ENCODE peak calls at places on chromosome 13, in four cellular contexts. One of them, this sample, is unnamed.

GRCh38 chr13:87498681-87499080 is 172.5 kb upstream of the SLITRK5 start:
- DNase-seq in tibial artery: no peak
- DNase-seq in right atrium auricular region: no peak
- DNase-seq in left ventricle myocardium inferior: no peak
- DNase-seq in this sample: no peak

GRCh38 chr13:109500146-109500773 is 286.1 kb downstream of the IRS2 start:
- DNase-seq in tibial artery: no peak
- DNase-seq in right atrium auricular region: no peak
- DNase-seq in left ventricle myocardium inferior: no peak
- DNase-seq in this sample: no peak

GRCh38 chr13:110419391-110419791 is 112.3 kb downstream of the COL4A2 start:
- DNase-seq in tibial artery: no peak
- DNase-seq in right atrium auricular region: no peak
- DNase-seq in left ventricle myocardium inferior: no peak
- DNase-seq in this sample: no peak

GRCh38 chr13:113090806-113091205 is 14.8 kb upstream of the F7 start:
- DNase-seq in tibial artery: no peak
- DNase-seq in right atrium auricular region: no peak
- DNase-seq in left ventricle myocardium inferior: no peak
- DNase-seq in this sample: peak; percentile 40

GRCh38 chr13:113814435-113814821 is 49.4 kb downstream of the GAS6 start:
- DNase-seq in tibial artery: no peak
- DNase-seq in right atrium auricular region: no peak
- DNase-seq in left ventricle myocardium inferior: no peak
- DNase-seq in this sample: no peak

GRCh38 chr13:110227864-110228643 is 78.9 kb downstream of the COL4A1 start:
- DNase-seq in tibial artery: no peak
- DNase-seq in right atrium auricular region: no peak
- DNase-seq in left ventricle myocardium inferior: no peak
- DNase-seq in this sample: no peak

GRCh38 chr13:94947965-94948371 is 235.6 kb upstream of the SOX21 start:
- DNase-seq in tibial artery: no peak
- DNase-seq in right atrium auricular region: no peak
- DNase-seq in left ventricle myocardium inferior: no peak
- DNase-seq in this sample: no peak

GRCh38 chr13:72561791-72562190 is 165.6 kb downstream of the MZT1 start:
- DNase-seq in tibial artery: no peak
- DNase-seq in right atrium auricular region: no peak
- DNase-seq in left ventricle myocardium inferior: no peak
- DNase-seq in this sample: no peak

GRCh38 chr13:59834801-59835200 is 328.9 kb downstream of the DIAPH3 start:
- DNase-seq in tibial artery: no peak
- DNase-seq in right atrium auricular region: no peak
- DNase-seq in left ventricle myocardium inferior: no peak
- DNase-seq in this sample: no peak

GRCh38 chr13:37202264-37202663 is 96.8 kb upstream of the CSNK1A1L start:
- DNase-seq in tibial artery: no peak
- DNase-seq in right atrium auricular region: no peak
- DNase-seq in left ventricle myocardium inferior: no peak
- DNase-seq in this sample: no peak

GRCh38 chr13:46598820-46599180 is 45.8 kb downstream of the LRCH1 start:
- DNase-seq in tibial artery: no peak
- DNase-seq in right atrium auricular region: no peak
- DNase-seq in left ventricle myocardium inferior: no peak
- DNase-seq in this sample: no peak
- H3K4me3 ChIP-seq in tibial artery: no peak overlapping the region
- H3K4me3 ChIP-seq in right atrium auricular region: no peak overlapping the region
- H3K4me3 ChIP-seq in left ventricle myocardium inferior: peak overlapping the region; percentile 9
- H3K4me3 ChIP-seq in this sample: peak overlapping the region; percentile 11

GRCh38 chr13:32200741-32201140 is 114.4 kb downstream of the ZAR1L start:
- DNase-seq in tibial artery: no peak
- DNase-seq in right atrium auricular region: no peak
- DNase-seq in left ventricle myocardium inferior: no peak
- DNase-seq in this sample: no peak

GRCh38 chr13:32203736-32204135 is 111.4 kb downstream of the ZAR1L start:
- DNase-seq in tibial artery: no peak
- DNase-seq in right atrium auricular region: no peak
- DNase-seq in left ventricle myocardium inferior: no peak
- DNase-seq in this sample: no peak

GRCh38 chr13:32201809-32202208 is 113.4 kb downstream of the ZAR1L start:
- DNase-seq in tibial artery: no peak
- DNase-seq in right atrium auricular region: no peak
- DNase-seq in left ventricle myocardium inferior: no peak
- DNase-seq in this sample: no peak

GRCh38 chr13:32199168-32199567 is 116.0 kb downstream of the ZAR1L start:
- DNase-seq in tibial artery: no peak
- DNase-seq in right atrium auricular region: no peak
- DNase-seq in left ventricle myocardium inferior: no peak
- DNase-seq in this sample: no peak

DNA sequence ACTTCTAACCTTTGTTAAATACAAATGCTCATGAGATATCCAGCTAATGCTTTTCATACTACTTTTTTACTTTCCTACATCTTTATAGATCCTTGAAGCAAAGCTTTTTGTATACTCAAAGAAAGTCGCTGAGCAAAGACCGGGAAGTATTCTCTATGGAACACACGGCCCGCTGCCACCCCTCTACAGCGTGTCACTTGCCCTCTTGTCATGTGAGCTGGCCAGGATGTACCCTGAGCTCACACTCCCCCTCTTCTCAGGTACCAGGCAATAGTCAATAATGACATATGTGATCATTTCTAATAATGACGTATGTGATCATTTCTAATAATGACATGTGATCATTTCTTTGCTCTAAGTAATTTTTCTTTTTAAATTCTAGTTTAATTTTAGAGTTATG is 112.9 kb downstream of the ZAR1L start:
- DNase-seq in tibial artery: no peak
- DNase-seq in right atrium auricular region: no peak
- DNase-seq in left ventricle myocardium inferior: no peak
- DNase-seq in this sample: no peak
- H3K4me3 ChIP-seq in tibial artery: no peak overlapping the region
- H3K4me3 ChIP-seq in right atrium auricular region: no peak overlapping the region
- H3K4me3 ChIP-seq in left ventricle myocardium inferior: no peak overlapping the region
- H3K4me3 ChIP-seq in this sample: no peak overlapping the region

GRCh38 chr13:20713014-20713376 is 9.5 kb downstream of the IL17D start:
- DNase-seq in tibial artery: no peak
- DNase-seq in right atrium auricular region: peak; percentile 59
- DNase-seq in left ventricle myocardium inferior: no peak
- DNase-seq in this sample: no peak
- H3K4me3 ChIP-seq in tibial artery: peak overlapping the region; percentile 37
- H3K4me3 ChIP-seq in right atrium auricular region: peak overlapping the region; percentile 33
- H3K4me3 ChIP-seq in left ventricle myocardium inferior: peak overlapping the region; percentile 52
- H3K4me3 ChIP-seq in this sample: peak overlapping the region; percentile 47

DNA sequence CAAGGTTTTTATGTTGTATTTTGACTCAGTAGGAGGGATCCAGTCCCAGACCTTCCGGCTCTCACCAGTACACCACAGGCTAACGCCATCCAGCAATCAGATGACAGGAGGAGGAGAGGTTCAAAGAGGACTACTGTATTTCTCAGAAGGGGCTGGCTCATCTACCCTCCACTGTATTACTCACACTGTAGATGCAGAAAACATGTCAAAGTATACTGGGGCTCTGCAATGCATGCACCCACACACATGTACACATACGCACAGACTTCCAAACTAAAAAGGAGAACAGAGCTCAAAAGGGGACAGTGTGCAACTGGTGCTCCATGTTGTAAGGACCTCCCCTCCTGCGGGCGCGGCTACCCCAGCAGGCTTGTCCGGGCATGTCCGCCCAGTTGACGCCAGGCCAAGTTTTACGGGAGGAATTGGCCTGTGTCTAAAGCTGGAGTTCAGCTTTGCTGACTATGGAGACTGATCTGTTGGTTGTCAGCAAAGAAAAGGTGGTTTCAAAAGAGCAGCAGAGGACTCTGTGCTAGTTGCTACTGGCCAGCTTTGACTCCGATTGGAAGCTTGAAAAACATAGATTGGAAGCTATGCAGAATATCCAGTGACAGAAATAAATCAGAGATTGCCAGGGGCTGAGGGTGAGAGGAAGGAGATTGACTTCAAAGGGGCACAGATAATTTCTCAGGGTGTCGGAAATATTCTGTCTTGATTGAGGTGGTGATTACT is 314.2 kb downstream of the DLEU7 start:
- DNase-seq in tibial artery: peak; percentile 83
- DNase-seq in right atrium auricular region: peak; percentile 86
- DNase-seq in left ventricle myocardium inferior: peak; percentile 89
- DNase-seq in this sample: peak; percentile 94
- H3K4me3 ChIP-seq in tibial artery: peak overlapping the region; percentile 26
- H3K4me3 ChIP-seq in right atrium auricular region: peak overlapping the region; percentile 31
- H3K4me3 ChIP-seq in left ventricle myocardium inferior: peak overlapping the region; percentile 44
- H3K4me3 ChIP-seq in this sample: peak overlapping the region; percentile 30

GRCh38 chr13:101915755-101916107 is 463.3 kb downstream of the ITGBL1 start:
- DNase-seq in tibial artery: no peak
- DNase-seq in right atrium auricular region: no peak
- DNase-seq in left ventricle myocardium inferior: no peak
- DNase-seq in this sample: no peak

GRCh38 chr13:101917475-101917810 is 465.0 kb downstream of the ITGBL1 start:
- DNase-seq in tibial artery: no peak
- DNase-seq in right atrium auricular region: no peak
- DNase-seq in left ventricle myocardium inferior: no peak
- DNase-seq in this sample: no peak

GRCh38 chr13:101915333-101915732 is 462.9 kb downstream of the ITGBL1 start:
- DNase-seq in tibial artery: no peak
- DNase-seq in right atrium auricular region: no peak
- DNase-seq in left ventricle myocardium inferior: no peak
- DNase-seq in this sample: no peak

GRCh38 chr13:101916758-101917474 is 464.4 kb downstream of the ITGBL1 start:
- DNase-seq in tibial artery: no peak
- DNase-seq in right atrium auricular region: no peak
- DNase-seq in left ventricle myocardium inferior: no peak
- DNase-seq in this sample: no peak

DNA sequence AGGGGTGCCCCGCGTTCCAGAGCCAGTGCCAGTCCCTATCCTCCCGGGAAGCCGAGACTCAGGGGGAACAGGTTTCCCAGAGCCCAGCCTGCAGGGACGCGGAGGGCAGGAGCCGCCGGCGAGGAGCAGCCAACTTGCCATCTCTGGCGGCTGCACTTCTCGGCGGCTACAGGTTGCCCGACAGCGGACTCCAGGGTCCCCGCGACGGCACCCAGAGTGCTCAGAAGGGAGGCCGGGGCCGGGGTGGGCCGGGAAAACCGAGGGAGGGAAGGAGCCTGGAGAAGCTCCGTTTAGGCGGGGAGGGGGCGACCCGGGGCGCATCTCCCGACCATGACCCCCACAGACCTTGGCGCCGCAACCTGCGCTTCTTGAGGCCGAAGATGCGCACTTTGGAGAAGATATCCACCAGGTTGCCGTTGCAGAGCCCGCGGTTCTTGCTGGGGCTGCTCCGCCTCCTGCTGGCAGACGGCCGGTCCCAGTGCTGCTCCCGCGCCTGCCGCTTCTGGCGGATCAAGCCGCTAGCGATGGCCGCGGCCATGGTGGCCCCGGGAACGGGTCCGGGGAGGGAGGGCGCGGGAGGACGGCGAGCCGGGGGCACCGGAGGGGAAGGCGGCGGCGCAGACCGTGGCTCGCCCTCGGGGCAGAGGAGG is 463.8 kb downstream of the ITGBL1 start:
- DNase-seq in tibial artery: no peak
- DNase-seq in right atrium auricular region: no peak
- DNase-seq in left ventricle myocardium inferior: peak; percentile 38
- DNase-seq in this sample: peak; percentile 73
- H3K4me3 ChIP-seq in tibial artery: peak overlapping the region; percentile 51
- H3K4me3 ChIP-seq in right atrium auricular region: peak overlapping the region; percentile 53
- H3K4me3 ChIP-seq in left ventricle myocardium inferior: peak overlapping the region; percentile 67
- H3K4me3 ChIP-seq in this sample: no peak overlapping the region

GRCh38 chr13:50133277-50133953 is 118.2 kb downstream of the KCNRG start:
- DNase-seq in tibial artery: no peak
- DNase-seq in right atrium auricular region: no peak
- DNase-seq in left ventricle myocardium inferior: no peak
- DNase-seq in this sample: peak; percentile 54

GRCh38 chr13:50131998-50132936 is 117.0 kb downstream of the KCNRG start:
- DNase-seq in tibial artery: no peak
- DNase-seq in right atrium auricular region: no peak
- DNase-seq in left ventricle myocardium inferior: no peak
- DNase-seq in this sample: no peak

GRCh38 chr13:50129923-50130685 is 114.9 kb downstream of the KCNRG start:
- DNase-seq in tibial artery: peak; percentile 80
- DNase-seq in right atrium auricular region: no peak
- DNase-seq in left ventricle myocardium inferior: peak; percentile 37
- DNase-seq in this sample: peak; percentile 82

GRCh38 chr13:50130686-50131051 is 115.4 kb downstream of the KCNRG start:
- DNase-seq in tibial artery: peak; percentile 45
- DNase-seq in right atrium auricular region: no peak
- DNase-seq in left ventricle myocardium inferior: peak; percentile 38
- DNase-seq in this sample: peak; percentile 82

GRCh38 chr13:50132937-50133276 is 117.7 kb downstream of the KCNRG start:
- DNase-seq in tibial artery: no peak
- DNase-seq in right atrium auricular region: no peak
- DNase-seq in left ventricle myocardium inferior: no peak
- DNase-seq in this sample: no peak
- H3K4me3 ChIP-seq in tibial artery: no peak overlapping the region
- H3K4me3 ChIP-seq in right atrium auricular region: no peak overlapping the region
- H3K4me3 ChIP-seq in left ventricle myocardium inferior: no peak overlapping the region
- H3K4me3 ChIP-seq in this sample: no peak overlapping the region

DNA sequence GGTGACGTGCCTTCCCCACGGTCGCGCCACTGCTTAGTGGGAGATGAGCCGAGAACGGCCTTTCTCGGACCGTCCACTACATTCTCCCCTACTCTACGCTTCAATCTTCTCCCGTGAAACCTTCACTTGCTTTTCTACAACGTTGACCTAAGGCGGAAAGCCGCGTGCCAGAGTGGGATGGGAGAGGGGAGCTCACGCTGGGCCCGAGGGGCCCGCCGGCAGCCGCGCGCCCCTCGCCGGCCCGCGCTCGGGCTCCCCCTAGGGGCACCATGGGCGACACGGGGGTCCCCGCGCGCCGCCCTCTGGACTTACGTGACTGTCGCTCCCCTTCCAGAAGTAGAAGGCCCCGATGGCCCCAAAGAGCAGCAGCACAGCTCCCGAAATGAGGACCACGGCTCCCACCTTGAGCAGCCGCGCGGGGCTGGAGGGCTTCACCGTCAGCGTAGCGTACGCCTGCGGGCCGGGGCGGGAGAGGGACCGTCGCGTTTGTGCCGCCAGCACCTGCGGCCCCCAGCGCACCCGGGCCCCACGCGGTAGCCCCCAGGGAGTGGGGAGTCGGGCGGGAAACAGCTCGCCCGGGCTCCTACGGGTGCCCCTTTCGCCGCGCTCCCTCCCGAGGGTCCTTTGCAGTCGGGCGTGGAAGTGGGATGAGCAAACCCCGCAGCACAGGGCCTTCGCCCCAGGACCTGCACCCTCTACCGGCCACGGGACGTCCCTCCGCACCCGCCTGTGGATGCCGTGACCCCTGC is 727 bp downstream of the CNMD start:
- DNase-seq in tibial artery: no peak
- DNase-seq in right atrium auricular region: no peak
- DNase-seq in left ventricle myocardium inferior: no peak
- DNase-seq in this sample: peak; percentile 71
- H3K4me3 ChIP-seq in tibial artery: peak overlapping the region; percentile 37
- H3K4me3 ChIP-seq in right atrium auricular region: peak overlapping the region; percentile 42
- H3K4me3 ChIP-seq in left ventricle myocardium inferior: peak overlapping the region; percentile 63
- H3K4me3 ChIP-seq in this sample: peak overlapping the region; percentile 10